ENCODE peak calls at places on chromosome 2, in four cellular contexts. One of them, this sample, is unnamed.

GRCh38 chr2:146209842-146210275 is 1635.0 kb upstream of the ACVR2A start:
- DNase-seq in A549: no peak
- DNase-seq in HepG2: no peak
- DNase-seq in WTC11: no peak
- DNase-seq in this sample: no peak

GRCh38 chr2:75596784-75597183 is 36.0 kb upstream of the EVA1A start:
- DNase-seq in WTC11: no peak
- DNase-seq in HepG2: no peak
- DNase-seq in A549: no peak
- DNase-seq in this sample: no peak

GRCh38 chr2:34030273-34030672 is 431.2 kb upstream of the FAM98A start:
- DNase-seq in A549: no peak
- DNase-seq in WTC11: no peak
- DNase-seq in HepG2: no peak
- DNase-seq in this sample: no peak

GRCh38 chr2:144826105-144826504 is 306.2 kb upstream of the ZEB2 start:
- DNase-seq in A549: no peak
- DNase-seq in HepG2: no peak
- DNase-seq in WTC11: no peak
- DNase-seq in this sample: no peak

GRCh38 chr2:183070942-183071844 is 7.4 kb upstream of the DUSP19 start:
- DNase-seq in WTC11: peak
- DNase-seq in HepG2: peak
- DNase-seq in A549: peak
- DNase-seq in this sample: peak

GRCh38 chr2:180980943-180981898 is 816 bp downstream of the UBE2E3 start:
- DNase-seq in A549: no peak
- DNase-seq in WTC11: no peak
- DNase-seq in HepG2: no peak
- DNase-seq in this sample: no peak

GRCh38 chr2:47017541-47017940 is 101.9 kb upstream of the MCFD2 start:
- DNase-seq in HepG2: no peak
- DNase-seq in WTC11: no peak
- DNase-seq in A549: no peak
- DNase-seq in this sample: no peak

GRCh38 chr2:74876081-74876886 is 42.4 kb downstream of the HK2 start:
- DNase-seq in HepG2: peak
- DNase-seq in A549: peak
- DNase-seq in WTC11: peak
- DNase-seq in this sample: peak

GRCh38 chr2:76953733-76954347 is 568.3 kb downstream of the LRRTM4 start:
- DNase-seq in WTC11: peak
- DNase-seq in HepG2: peak
- DNase-seq in A549: no peak
- DNase-seq in this sample: peak

GRCh38 chr2:159188449-159188848 is 98.1 kb downstream of the WDSUB1 start:
- DNase-seq in WTC11: no peak
- DNase-seq in HepG2: no peak
- DNase-seq in A549: no peak
- DNase-seq in this sample: no peak

GRCh38 chr2:159187095-159187494 is 99.4 kb downstream of the WDSUB1 start:
- DNase-seq in A549: no peak
- DNase-seq in HepG2: no peak
- DNase-seq in WTC11: no peak
- DNase-seq in this sample: no peak

GRCh38 chr2:159183346-159183745 is 103.2 kb downstream of the WDSUB1 start:
- DNase-seq in A549: no peak
- DNase-seq in WTC11: no peak
- DNase-seq in HepG2: no peak
- DNase-seq in this sample: no peak

GRCh38 chr2:159186462-159186861 is 100.0 kb downstream of the WDSUB1 start:
- DNase-seq in HepG2: no peak
- DNase-seq in WTC11: no peak
- DNase-seq in A549: no peak
- DNase-seq in this sample: no peak

GRCh38 chr2:159185401-159186130 is 100.9 kb downstream of the WDSUB1 start:
- DNase-seq in HepG2: peak
- DNase-seq in WTC11: no peak
- DNase-seq in A549: peak
- DNase-seq in this sample: peak
- TF ChIP-seq NR3C1 in HepG2: no peak
- TF ChIP-seq NR3C1 in WTC11: no peak
- TF ChIP-seq NR3C1 in A549: no peak
- TF ChIP-seq NR3C1 in this sample: no peak

GRCh38 chr2:102226612-102227351 is 40.0 kb downstream of the IL1RL2 start:
- DNase-seq in A549: no peak
- DNase-seq in WTC11: no peak
- DNase-seq in HepG2: no peak
- DNase-seq in this sample: no peak
- TF ChIP-seq NR3C1 in A549: no peak
- TF ChIP-seq NR3C1 in WTC11: no peak
- TF ChIP-seq NR3C1 in HepG2: no peak
- TF ChIP-seq NR3C1 in this sample: no peak

GRCh38 chr2:6657872-6658271 is 207.8 kb downstream of the CMPK2 start:
- DNase-seq in A549: no peak
- DNase-seq in HepG2: no peak
- DNase-seq in WTC11: no peak
- DNase-seq in this sample: no peak
- TF ChIP-seq NR3C1 in A549: no peak
- TF ChIP-seq NR3C1 in HepG2: no peak
- TF ChIP-seq NR3C1 in WTC11: no peak
- TF ChIP-seq NR3C1 in this sample: no peak

GRCh38 chr2:224359569-224359968 is 42.3 kb downstream of the FAM124B start:
- DNase-seq in A549: no peak
- DNase-seq in WTC11: peak
- DNase-seq in HepG2: peak
- DNase-seq in this sample: peak
- TF ChIP-seq NR3C1 in A549: no peak
- TF ChIP-seq NR3C1 in WTC11: no peak
- TF ChIP-seq NR3C1 in HepG2: no peak
- TF ChIP-seq NR3C1 in this sample: no peak

GRCh38 chr2:1219901-1220691 is 193.2 kb upstream of the TPO start:
- DNase-seq in A549: no peak
- DNase-seq in WTC11: no peak
- DNase-seq in HepG2: no peak
- DNase-seq in this sample: no peak
- TF ChIP-seq NR3C1 in A549: no peak
- TF ChIP-seq NR3C1 in WTC11: no peak
- TF ChIP-seq NR3C1 in HepG2: no peak
- TF ChIP-seq NR3C1 in this sample: no peak